ENCODE peak calls at places on chromosome 3, in five cellular contexts. One of them, this sample, is unnamed.

GRCh38 chr3:4271834-4272233 is 31.3 kb upstream of the SETMAR start:
- DNase-seq in ascending aorta: no peak
- DNase-seq in OCI-LY7: peak; percentile 12
- DNase-seq in aorta: no peak
- DNase-seq in fibroblast of lung: peak; percentile 49
- DNase-seq in this sample: no peak

GRCh38 chr3:70771426-70772147 is 459.1 kb upstream of the MDFIC2 start:
- DNase-seq in aorta: no peak
- DNase-seq in fibroblast of lung: peak; percentile 45
- DNase-seq in ascending aorta: no peak
- DNase-seq in OCI-LY7: no peak
- DNase-seq in this sample: no peak

GRCh38 chr3:50639055-50639494 is 22.1 kb downstream of the MAPKAPK3 start:
- DNase-seq in OCI-LY7: no peak
- DNase-seq in fibroblast of lung: peak; percentile 33
- DNase-seq in aorta: peak; percentile 59
- DNase-seq in ascending aorta: no peak
- DNase-seq in this sample: no peak

GRCh38 chr3:13077431-13078157 is 4.4 kb upstream of the IQSEC1 start:
- DNase-seq in aorta: peak; percentile 80
- DNase-seq in ascending aorta: peak; percentile 80
- DNase-seq in fibroblast of lung: no peak
- DNase-seq in OCI-LY7: peak; percentile 20
- DNase-seq in this sample: no peak

GRCh38 chr3:112858410-112859069 is 11.9 kb upstream of the CD200R1L start:
- DNase-seq in ascending aorta: no peak
- DNase-seq in fibroblast of lung: no peak
- DNase-seq in aorta: no peak
- DNase-seq in OCI-LY7: no peak
- DNase-seq in this sample: no peak

GRCh38 chr3:22759636-22760310 is 443.4 kb upstream of the UBE2E2 start:
- DNase-seq in OCI-LY7: no peak
- DNase-seq in ascending aorta: no peak
- DNase-seq in fibroblast of lung: no peak
- DNase-seq in aorta: no peak
- DNase-seq in this sample: no peak

GRCh38 chr3:147497301-147497700 is 88.1 kb downstream of the ZIC1 start:
- DNase-seq in OCI-LY7: no peak
- DNase-seq in ascending aorta: no peak
- DNase-seq in aorta: no peak
- DNase-seq in fibroblast of lung: no peak
- DNase-seq in this sample: no peak

GRCh38 chr3:104102386-104102785 is 1264.3 kb upstream of the ALCAM start:
- DNase-seq in OCI-LY7: peak; percentile 57
- DNase-seq in ascending aorta: no peak
- DNase-seq in fibroblast of lung: peak; percentile 59
- DNase-seq in aorta: no peak
- DNase-seq in this sample: no peak

GRCh38 chr3:25489858-25490591 is 62.0 kb downstream of the RARB start:
- DNase-seq in OCI-LY7: no peak
- DNase-seq in fibroblast of lung: no peak
- DNase-seq in aorta: no peak
- DNase-seq in ascending aorta: no peak
- DNase-seq in this sample: no peak

GRCh38 chr3:24579008-24579407 is 84.4 kb upstream of the THRB start:
- DNase-seq in ascending aorta: no peak
- DNase-seq in aorta: no peak
- DNase-seq in fibroblast of lung: no peak
- DNase-seq in OCI-LY7: no peak
- DNase-seq in this sample: no peak

GRCh38 chr3:185406127-185406620 is 43.2 kb downstream of the MAP3K13 start:
- DNase-seq in fibroblast of lung: no peak
- DNase-seq in OCI-LY7: no peak
- DNase-seq in ascending aorta: no peak
- DNase-seq in aorta: no peak
- DNase-seq in this sample: no peak

GRCh38 chr3:142318331-142318730 is 92.9 kb upstream of the GK5 start:
- DNase-seq in fibroblast of lung: no peak
- DNase-seq in aorta: no peak
- DNase-seq in ascending aorta: no peak
- DNase-seq in OCI-LY7: no peak
- DNase-seq in this sample: no peak

GRCh38 chr3:41898631-41899030 is 63.3 kb downstream of the ULK4 start:
- DNase-seq in fibroblast of lung: no peak
- DNase-seq in OCI-LY7: no peak
- DNase-seq in aorta: no peak
- DNase-seq in ascending aorta: no peak
- DNase-seq in this sample: no peak

GRCh38 chr3:45537596-45537959 is 57.0 kb upstream of the LIMD1 start:
- DNase-seq in ascending aorta: no peak
- DNase-seq in aorta: no peak
- DNase-seq in OCI-LY7: no peak
- DNase-seq in fibroblast of lung: no peak
- DNase-seq in this sample: no peak

GRCh38 chr3:30188713-30189112 is 417.7 kb upstream of the TGFBR2 start:
- DNase-seq in fibroblast of lung: no peak
- DNase-seq in OCI-LY7: no peak
- DNase-seq in aorta: no peak
- DNase-seq in ascending aorta: no peak
- DNase-seq in this sample: no peak

GRCh38 chr3:169528289-169528688 is 135.2 kb downstream of the MECOM start:
- DNase-seq in fibroblast of lung: peak; percentile 49
- DNase-seq in ascending aorta: no peak
- DNase-seq in aorta: no peak
- DNase-seq in OCI-LY7: no peak
- DNase-seq in this sample: no peak

GRCh38 chr3:94673891-94674290 is 611.0 kb downstream of the NSUN3 start:
- DNase-seq in OCI-LY7: no peak
- DNase-seq in ascending aorta: no peak
- DNase-seq in aorta: no peak
- DNase-seq in fibroblast of lung: no peak
- DNase-seq in this sample: no peak

GRCh38 chr3:175484666-175485065 is 625.5 kb downstream of the NAALADL2 start:
- DNase-seq in ascending aorta: no peak
- DNase-seq in OCI-LY7: no peak
- DNase-seq in aorta: no peak
- DNase-seq in fibroblast of lung: no peak
- DNase-seq in this sample: no peak

GRCh38 chr3:40616420-40616819 is 91.7 kb downstream of the ZNF621 start:
- DNase-seq in OCI-LY7: no peak
- DNase-seq in fibroblast of lung: no peak
- DNase-seq in ascending aorta: no peak
- DNase-seq in aorta: no peak
- DNase-seq in this sample: no peak

GRCh38 chr3:171528102-171528501 is 67.9 kb upstream of the TNIK start:
- DNase-seq in ascending aorta: no peak
- DNase-seq in fibroblast of lung: peak; percentile 66
- DNase-seq in aorta: no peak
- DNase-seq in OCI-LY7: no peak
- DNase-seq in this sample: no peak

GRCh38 chr3:35597490-35597889 is 41.8 kb upstream of the ARPP21 start:
- DNase-seq in ascending aorta: no peak
- DNase-seq in OCI-LY7: no peak
- DNase-seq in aorta: no peak
- DNase-seq in fibroblast of lung: no peak
- DNase-seq in this sample: no peak

GRCh38 chr3:56928379-56929068 is 126.8 kb upstream of the ARHGEF3 start:
- DNase-seq in fibroblast of lung: no peak
- DNase-seq in aorta: no peak
- DNase-seq in ascending aorta: no peak
- DNase-seq in OCI-LY7: peak; percentile 62
- DNase-seq in this sample: no peak

GRCh38 chr3:107235923-107236315 is 141.3 kb upstream of the CCDC54 start:
- DNase-seq in aorta: no peak
- DNase-seq in OCI-LY7: peak; percentile 82
- DNase-seq in ascending aorta: no peak
- DNase-seq in fibroblast of lung: peak; percentile 95
- DNase-seq in this sample: peak; percentile 32

GRCh38 chr3:184261270-184262165 is at the start of gene CAMK2N2:
- DNase-seq in aorta: peak; percentile 64
- DNase-seq in fibroblast of lung: peak; percentile 38
- DNase-seq in OCI-LY7: peak; percentile 33
- DNase-seq in ascending aorta: no peak
- DNase-seq in this sample: peak; percentile 53

GRCh38 chr3:142912440-142913172 is 23.7 kb upstream of the PCOLCE2 start:
- DNase-seq in OCI-LY7: no peak
- DNase-seq in ascending aorta: no peak
- DNase-seq in fibroblast of lung: peak; percentile 18
- DNase-seq in aorta: no peak
- DNase-seq in this sample: no peak

GRCh38 chr3:12196684-12197083 is 38.0 kb upstream of the TIMP4 start:
- DNase-seq in OCI-LY7: no peak
- DNase-seq in fibroblast of lung: no peak
- DNase-seq in aorta: no peak
- DNase-seq in ascending aorta: no peak
- DNase-seq in this sample: no peak

GRCh38 chr3:178880274-178880673 is 191.3 kb downstream of the ZMAT3 start:
- DNase-seq in ascending aorta: no peak
- DNase-seq in fibroblast of lung: no peak
- DNase-seq in OCI-LY7: no peak
- DNase-seq in aorta: no peak
- DNase-seq in this sample: no peak

GRCh38 chr3:129413687-129414506 is 14.5 kb downstream of the EFCAB12 start:
- DNase-seq in ascending aorta: no peak
- DNase-seq in fibroblast of lung: peak; percentile 96
- DNase-seq in OCI-LY7: no peak
- DNase-seq in aorta: no peak
- DNase-seq in this sample: no peak

DNA sequence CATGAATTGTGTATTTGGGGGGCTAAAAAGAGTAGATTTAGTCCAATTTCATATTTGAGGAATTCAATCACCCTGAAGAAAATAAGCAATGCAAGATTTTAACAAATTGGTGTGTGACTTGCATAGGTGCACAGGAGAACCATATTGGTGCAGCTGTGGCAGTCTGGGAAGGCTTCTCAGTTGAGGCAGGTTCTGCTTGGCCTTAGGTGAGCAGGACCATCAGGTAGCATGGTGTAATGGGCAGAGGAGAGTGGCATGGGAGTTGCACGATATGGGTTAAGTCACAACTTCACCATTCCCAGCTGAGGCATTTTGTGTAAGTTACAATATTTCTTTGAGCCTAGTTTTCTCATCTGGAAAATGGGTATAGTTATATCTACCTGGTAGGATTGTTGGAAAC is 10.5 kb downstream of the EBLN2 start:
- DNase-seq in aorta: no peak
- DNase-seq in OCI-LY7: no peak
- DNase-seq in fibroblast of lung: no peak
- DNase-seq in ascending aorta: no peak
- DNase-seq in this sample: no peak
- H3K27ac ChIP-seq in aorta: no peak overlapping the region
- H3K27ac ChIP-seq in OCI-LY7: no peak overlapping the region
- H3K27ac ChIP-seq in fibroblast of lung: no peak overlapping the region
- H3K27ac ChIP-seq in ascending aorta: no peak overlapping the region
- H3K27ac ChIP-seq in this sample: no peak overlapping the region

DNA sequence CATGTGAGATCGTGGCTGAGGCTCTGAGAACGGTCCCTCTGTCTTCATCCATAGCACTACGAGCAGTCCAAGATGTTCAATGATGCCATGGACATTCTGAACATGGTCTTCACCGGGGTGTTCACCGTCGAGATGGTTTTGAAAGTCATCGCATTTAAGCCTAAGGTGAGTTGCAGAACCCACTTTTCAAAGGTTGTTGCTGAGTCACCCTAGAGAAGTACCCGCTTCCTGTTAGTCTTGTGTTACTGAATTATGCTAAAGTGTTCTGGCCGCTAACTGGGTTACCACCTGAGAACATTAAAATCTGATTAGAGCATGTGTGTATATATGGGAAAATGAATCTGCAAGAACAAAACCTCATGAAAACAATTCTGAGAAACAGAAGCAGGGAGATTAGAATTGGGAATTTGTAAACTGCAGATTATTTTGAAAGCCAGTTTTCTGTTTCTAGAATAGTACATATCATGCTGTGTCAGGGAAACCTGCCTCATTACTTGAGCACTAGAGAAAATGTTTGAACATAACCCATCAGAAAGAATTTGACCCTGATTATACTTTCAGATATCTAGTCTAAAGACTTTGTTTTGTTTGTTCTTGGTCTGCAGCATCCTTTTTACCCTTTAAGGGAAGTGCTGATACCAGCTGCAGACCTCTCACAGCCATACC is 92.6 kb downstream of the CHDH start:
- DNase-seq in aorta: no peak
- DNase-seq in fibroblast of lung: no peak
- DNase-seq in ascending aorta: no peak
- DNase-seq in OCI-LY7: peak; percentile 18
- DNase-seq in this sample: no peak
- H3K27ac ChIP-seq in aorta: no peak overlapping the region
- H3K27ac ChIP-seq in fibroblast of lung: no peak overlapping the region
- H3K27ac ChIP-seq in ascending aorta: no peak overlapping the region
- H3K27ac ChIP-seq in OCI-LY7: no peak overlapping the region
- H3K27ac ChIP-seq in this sample: no peak overlapping the region

DNA sequence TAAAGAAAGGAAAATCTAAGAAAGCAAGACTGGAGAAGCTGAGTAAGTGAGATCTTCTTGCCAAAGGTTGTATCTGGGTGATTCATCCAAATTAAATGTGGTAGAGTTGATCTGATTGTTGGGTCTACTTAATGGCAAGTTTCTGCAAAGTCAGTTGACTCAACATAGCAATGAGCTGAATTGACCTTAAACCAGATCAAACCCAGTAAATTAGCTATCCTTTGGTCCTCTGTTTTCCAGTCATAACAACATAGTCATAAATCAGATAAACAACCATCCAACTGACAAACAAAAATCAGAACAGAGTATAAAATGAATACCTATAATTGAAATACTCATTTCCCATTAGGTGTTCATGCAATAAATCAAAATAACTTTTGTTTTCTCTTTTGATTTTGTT is 142.6 kb upstream of the CFAP20DC start:
- DNase-seq in OCI-LY7: no peak
- DNase-seq in ascending aorta: no peak
- DNase-seq in fibroblast of lung: peak; percentile 9
- DNase-seq in aorta: no peak
- DNase-seq in this sample: no peak
- H3K27ac ChIP-seq in OCI-LY7: no peak overlapping the region
- H3K27ac ChIP-seq in ascending aorta: no peak overlapping the region
- H3K27ac ChIP-seq in fibroblast of lung: no peak overlapping the region
- H3K27ac ChIP-seq in aorta: no peak overlapping the region
- H3K27ac ChIP-seq in this sample: no peak overlapping the region

GRCh38 chr3:82177774-82178173 is 416.3 kb upstream of the GBE1 start:
- DNase-seq in aorta: no peak
- DNase-seq in fibroblast of lung: no peak
- DNase-seq in ascending aorta: no peak
- DNase-seq in OCI-LY7: no peak
- DNase-seq in this sample: no peak

GRCh38 chr3:82178291-82178690 is 416.8 kb upstream of the GBE1 start:
- DNase-seq in fibroblast of lung: no peak
- DNase-seq in ascending aorta: no peak
- DNase-seq in aorta: no peak
- DNase-seq in OCI-LY7: no peak
- DNase-seq in this sample: no peak

DNA sequence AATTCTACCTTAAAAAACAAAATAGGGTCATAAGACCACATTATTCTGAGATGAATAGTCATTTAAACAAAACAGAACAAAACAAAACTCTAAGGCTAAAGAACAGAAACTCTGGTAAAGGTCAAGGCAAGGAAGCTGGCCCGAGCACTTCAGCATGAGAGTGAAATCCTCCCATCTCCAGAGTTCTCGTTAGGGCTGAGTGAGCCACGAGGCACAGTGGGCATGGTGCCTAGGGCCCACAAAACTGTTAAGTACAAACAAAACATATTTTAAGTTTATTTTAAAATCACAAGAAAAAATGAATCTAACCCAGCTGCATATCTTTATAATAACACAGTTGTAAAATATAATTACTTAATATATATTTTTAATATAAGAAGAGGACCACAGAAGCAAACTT is 417.8 kb upstream of the GBE1 start:
- DNase-seq in fibroblast of lung: no peak
- DNase-seq in aorta: no peak
- DNase-seq in ascending aorta: no peak
- DNase-seq in OCI-LY7: no peak
- DNase-seq in this sample: no peak
- H3K27ac ChIP-seq in fibroblast of lung: no peak overlapping the region
- H3K27ac ChIP-seq in aorta: no peak overlapping the region
- H3K27ac ChIP-seq in ascending aorta: no peak overlapping the region
- H3K27ac ChIP-seq in OCI-LY7: no peak overlapping the region
- H3K27ac ChIP-seq in this sample: no peak overlapping the region